ENCODE peak calls at places on chromosomes 11 and 22, in ten cellular contexts. P is caudate nucleus, H is A549, Q is iPS DF 6.9, A is NCI-H1092 treated with DMSO at 0.1 percent for 48 hours, W is HEK293T, K is adipocyte, F is NCI-H1436, V is astrocyte, E is iris pigment epithelial cell. L is an unnamed sample.

GRCh38 chr11:3094223-3094824 is 37.1 kb upstream of the CARS1 start:
- DNase-seq in P (no peak), H (no peak), Q (no peak), A (no peak), W (no peak), K (no peak), F (no peak), V (no peak), E (no peak), L (no peak)

GRCh38 chr22:26981520-26981919 is 324.1 kb downstream of the MIAT start:
- DNase-seq in P (no peak), H (no peak), Q (no peak), A (no peak), W (no peak), K (no peak), F (no peak), V (no peak), E (no peak), L (no peak)

GRCh38 chr11:45079943-45080719 is 66.3 kb upstream of the PRDM11 start:
- DNase-seq in P (no peak), H (no peak), Q (no peak), A (no peak), W (no peak), K (no peak), F (no peak), V (no peak), E (no peak), L (no peak)

GRCh38 chr11:73288873-73289707 is 17.0 kb downstream of the P2RY6 start:
- DNase-seq in P (peak), H (peak), Q (no peak), A (peak), W (peak), K (peak), F (peak), V (peak), E (peak), L (no peak)

GRCh38 chr22:38144025-38144405 is 33.5 kb upstream of the BAIAP2L2 start:
- DNase-seq in P (no peak), H (peak), Q (no peak), A (no peak), W (no peak), K (no peak), F (no peak), V (no peak), E (no peak), L (peak)

GRCh38 chr11:128848815-128849455 is 18.2 kb downstream of the KCNJ1 start:
- DNase-seq in P (no peak), H (peak), Q (peak), A (peak), W (peak), K (peak), F (no peak), V (no peak), E (peak), L (no peak)

GRCh38 chr11:10450451-10451398 is 4.3 kb upstream of the AMPD3 start:
- DNase-seq in P (no peak), H (peak), Q (peak), A (peak), W (no peak), K (no peak), F (no peak), V (no peak), E (peak), L (no peak)

GRCh38 chr11:133955091-133955846 is 1.5 kb downstream of the IGSF9B start:
- DNase-seq in P (no peak), H (no peak), Q (no peak), A (peak), W (no peak), K (peak), F (peak), V (no peak), E (no peak), L (no peak)

GRCh38 chr11:46504817-46505613 is 88.8 kb downstream of the AMBRA1 start:
- DNase-seq in P (no peak), H (no peak), Q (no peak), A (no peak), W (no peak), K (peak), F (no peak), V (peak), E (peak), L (no peak)

GRCh38 chr11:111585371-111585770 is 16.9 kb upstream of the SIK2 start:
- DNase-seq in P (no peak), H (no peak), Q (no peak), A (no peak), W (no peak), K (peak), F (no peak), V (peak), E (peak), L (no peak)

L was measured in SHP77 treated with DMSO at 0.1 percent for 48 hours.